ENCODE peak calls at places on chromosomes 1 and 21, in six cellular contexts. I, B, P, W, Z and R are unnamed samples.

GRCh38 chr1:164092603-164093353 is 466.2 kb upstream of the PBX1 start:
- DNase-seq in I (no peak), Z (peak; percentile 25), B (peak; percentile 4), P (no peak), W (no peak), R (peak; percentile 27)

GRCh38 chr1:20361805-20362381 is 71.2 kb downstream of the VWA5B1 start:
- DNase-seq in B (peak; percentile 57), P (no peak), Z (peak; percentile 75), I (no peak), W (peak; percentile 38), R (peak; percentile 58)

GRCh38 chr21:42513985-42514882 is 582 bp downstream of the SLC37A1 start:
- DNase-seq in P (no peak), I (peak; percentile 38), W (peak; percentile 70), B (no peak), Z (peak; percentile 26), R (peak; percentile 51)

GRCh38 chr1:170670751-170671628 is 7.1 kb downstream of the PRRX1 start:
- DNase-seq in P (no peak), I (no peak), B (peak; percentile 66), W (no peak), Z (peak; percentile 90), R (peak; percentile 78)

GRCh38 chr1:2073382-2074230 is 23.4 kb downstream of the PRKCZ start:
- DNase-seq in Z (peak; percentile 88), W (no peak), B (peak; percentile 39), I (no peak), P (no peak), R (peak; percentile 61)

GRCh38 chr1:155062702-155063411 is 683 bp upstream of the EFNA4 start:
- DNase-seq in W (peak; percentile 69), Z (peak; percentile 69), P (no peak), I (peak; percentile 56), B (peak; percentile 44), R (peak; percentile 80)

GRCh38 chr1:7585216-7585907 is 185.7 kb upstream of the VAMP3 start:
- DNase-seq in P (no peak), W (no peak), B (no peak), I (no peak), Z (no peak), R (no peak)

GRCh38 chr1:23837905-23838304 is 12.7 kb upstream of the HMGCL start:
- DNase-seq in Z (peak; percentile 10), P (no peak), I (no peak), W (peak; percentile 2), B (no peak), R (peak; percentile 5)

GRCh38 chr1:192171123-192171522 is 12.9 kb downstream of the RGS18 start:
- DNase-seq in W (no peak), B (no peak), I (no peak), Z (no peak), P (no peak), R (no peak)

GRCh38 chr21:31425158-31425557 is 81.1 kb upstream of the TIAM1 start:
- DNase-seq in B (no peak), P (no peak), Z (no peak), W (no peak), I (no peak), R (no peak)

GRCh38 chr1:233587196-233587595 is 26.7 kb upstream of the KCNK1 start:
- DNase-seq in B (no peak), Z (no peak), P (no peak), I (no peak), W (no peak), R (no peak)

GRCh38 chr21:45019076-45019886 is 55.1 kb upstream of the ADARB1 start:
- DNase-seq in P (no peak), I (no peak), B (no peak), W (no peak), Z (peak; percentile 77), R (no peak)

GRCh38 chr1:156858555-156858956 is 361 bp downstream of the INSRR start:
- DNase-seq in P (no peak), B (no peak), I (no peak), Z (no peak), W (peak; percentile 16), R (no peak)

GRCh38 chr1:156859523-156860112 is 701 bp upstream of the INSRR start:
- DNase-seq in Z (peak; percentile 55), W (peak; percentile 12), P (no peak), I (no peak), B (peak; percentile 10), R (peak; percentile 32)

GRCh38 chr1:156860639-156861423 is at the start of gene NTRK1:
- DNase-seq in B (peak; percentile 15), I (peak; percentile 54), W (peak; percentile 14), Z (peak; percentile 61), P (no peak), R (peak; percentile 55)

GRCh38 chr1:156858959-156859522 is at the start of gene INSRR:
- DNase-seq in P (no peak), B (no peak), Z (peak; percentile 32), I (no peak), W (peak; percentile 6), R (no peak)

DNA sequence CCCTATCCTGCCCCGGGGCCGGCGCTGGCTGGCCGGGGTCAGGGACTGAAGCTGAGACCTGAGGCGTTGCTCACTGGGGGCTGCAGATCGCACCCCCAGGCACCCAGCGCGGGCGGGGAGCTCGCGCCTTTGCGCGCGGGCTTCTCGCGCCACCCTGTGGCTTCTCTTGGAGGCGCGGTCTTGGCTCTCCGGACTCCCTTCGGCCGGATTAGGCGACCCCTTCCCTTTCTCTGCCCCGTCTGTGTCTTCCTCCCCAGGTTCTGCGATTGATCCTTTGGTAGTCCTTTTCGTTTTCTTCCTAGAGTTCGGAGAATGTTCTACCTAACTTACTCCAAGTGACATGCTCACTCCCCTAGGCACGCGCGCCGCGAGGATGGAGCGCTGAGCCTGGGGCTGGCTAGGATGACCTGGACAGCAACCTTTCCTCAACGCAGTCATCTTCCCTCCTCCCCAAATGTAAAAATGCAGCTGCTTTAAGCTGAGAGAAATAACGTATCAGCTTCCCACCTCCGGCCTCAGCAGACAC is 489 bp upstream of the NTRK1 start:
- DNase-seq in B (peak; percentile 39), W (peak; percentile 19), I (peak; percentile 50), P (no peak), Z (peak; percentile 77), R (peak; percentile 66)
- H3K27me3 ChIP-seq in B (peaks cover 74% of the 10 kb centered on the region), W (no peaks in the 10 kb centered on the region), I (peaks cover 13% of the 10 kb centered on the region), P (peaks cover 15% of the 10 kb centered on the region), Z (peaks cover 18% of the 10 kb centered on the region), R (peaks cover 51% of the 10 kb centered on the region)

GRCh38 chr1:3714284-3714741 is 37.9 kb upstream of the CCDC27 start:
- DNase-seq in W (no peak), I (no peak), P (no peak), Z (no peak), B (no peak), R (no peak)

GRCh38 chr1:3711780-3712451 is 40.3 kb upstream of the CCDC27 start:
- DNase-seq in I (no peak), Z (no peak), W (no peak), P (no peak), B (no peak), R (no peak)

GRCh38 chr1:3713840-3714239 is 38.4 kb upstream of the CCDC27 start:
- DNase-seq in Z (no peak), I (no peak), W (no peak), P (no peak), B (no peak), R (no peak)

GRCh38 chr1:3711381-3711779 is 40.9 kb upstream of the CCDC27 start:
- DNase-seq in I (no peak), B (no peak), Z (no peak), P (no peak), W (no peak), R (no peak)

DNA sequence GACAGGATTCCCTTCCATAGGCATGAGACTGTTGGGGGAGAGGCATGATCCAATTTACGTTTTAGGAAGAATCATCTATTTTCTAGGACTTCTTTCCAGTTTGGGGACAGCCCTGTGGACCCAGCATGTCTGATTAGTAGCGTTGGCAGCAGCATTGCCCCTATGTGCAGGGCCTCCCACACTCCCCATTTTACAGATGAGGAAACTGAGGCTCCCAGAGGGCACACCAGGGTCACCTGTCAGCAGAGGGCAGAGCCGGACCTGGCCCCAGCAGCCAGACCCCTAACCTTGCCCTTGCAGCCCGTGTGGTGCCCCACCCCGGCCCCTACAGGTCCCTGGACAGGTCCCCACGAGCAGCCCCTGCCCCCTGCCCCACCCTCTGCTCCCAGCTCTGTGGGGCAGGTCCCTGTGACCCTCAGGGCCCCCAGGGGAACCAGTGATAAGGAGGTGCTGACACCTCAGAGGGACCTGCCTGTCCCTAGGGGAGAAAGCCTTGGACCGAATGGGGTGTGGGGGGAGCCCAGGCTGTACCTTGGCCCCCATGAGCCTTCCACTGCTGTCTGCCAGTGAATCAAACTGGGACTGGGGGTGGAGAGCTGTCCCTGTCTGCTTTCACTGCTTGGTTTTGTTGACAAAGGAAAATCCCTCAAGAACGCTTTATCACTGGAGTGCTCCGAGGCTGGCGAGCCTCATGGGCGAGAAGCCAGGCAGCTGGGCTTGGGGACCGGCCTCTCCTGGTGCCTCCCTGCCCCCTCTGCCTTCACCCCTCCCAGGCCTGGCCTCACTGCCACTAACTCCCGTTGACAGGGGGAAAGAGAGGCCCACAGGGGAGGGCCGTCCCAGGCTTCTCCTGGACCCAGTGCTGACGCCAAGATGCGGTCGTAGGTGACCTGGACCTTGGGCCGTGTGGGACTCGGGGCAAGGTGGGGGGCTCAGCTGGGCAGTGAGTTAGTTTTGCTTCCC is 39.4 kb upstream of the CCDC27 start:
- DNase-seq in P (no peak), B (no peak), I (no peak), Z (no peak), W (no peak), R (peak; percentile 5)
- H3K27me3 ChIP-seq in P (peaks cover 4% of the 10 kb centered on the region), B (no peaks in the 10 kb centered on the region), I (no peaks in the 10 kb centered on the region), Z (peaks cover 48% of the 10 kb centered on the region), W (no peaks in the 10 kb centered on the region), R (peaks cover 9% of the 10 kb centered on the region)

DNA sequence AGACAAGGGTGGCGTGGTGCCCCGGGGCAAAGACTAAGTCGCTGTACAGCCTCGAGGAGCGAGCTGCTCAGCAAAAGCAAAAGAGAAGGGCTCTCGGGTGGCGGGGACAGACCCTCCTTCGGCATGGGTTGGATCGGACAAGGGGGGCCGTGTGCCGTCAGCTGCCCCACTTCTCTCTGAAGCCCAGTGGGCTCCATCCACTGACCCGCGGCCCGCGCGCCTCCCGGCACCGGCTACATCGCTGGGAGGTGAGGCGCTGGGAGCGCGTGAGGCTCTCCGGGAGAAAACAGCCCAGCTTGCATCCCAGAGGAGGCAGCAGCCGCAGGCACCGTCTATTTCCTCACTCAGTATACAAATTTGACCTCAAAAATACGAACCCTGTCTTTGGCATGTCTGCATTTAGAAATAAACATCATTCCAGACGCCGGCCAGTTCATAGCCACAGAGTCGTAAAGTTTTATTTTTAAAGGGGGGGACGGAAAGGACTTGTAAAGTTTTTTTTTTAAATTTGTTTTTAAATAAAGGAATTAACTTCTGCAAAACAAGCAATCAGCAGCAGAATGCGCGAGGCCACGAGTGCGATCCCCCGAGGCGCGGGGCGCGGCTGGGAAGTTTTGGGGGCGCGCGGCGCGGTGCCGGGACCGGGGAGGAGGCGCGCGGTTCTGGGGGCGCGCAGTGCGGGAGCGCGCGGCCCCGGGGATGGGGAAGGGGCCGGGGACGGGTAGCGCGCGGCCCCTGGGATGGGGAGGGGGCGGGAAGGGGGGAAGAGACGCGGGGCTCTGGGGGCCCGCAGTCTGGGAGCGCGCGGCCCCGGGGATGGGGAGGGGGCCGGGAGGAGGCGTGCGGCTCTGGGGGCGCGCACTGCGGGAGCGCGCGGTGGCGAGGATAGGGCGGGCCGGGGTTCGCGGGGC is 637 bp upstream of the GPR137B start:
- DNase-seq in P (no peak), W (peak; percentile 19), B (peak; percentile 67), Z (peak; percentile 80), I (no peak), R (peak; percentile 61)
- H3K27me3 ChIP-seq in P (no peaks in the 10 kb centered on the region), W (no peaks in the 10 kb centered on the region), B (peaks cover 15% of the 10 kb centered on the region), Z (peaks cover 27% of the 10 kb centered on the region), I (peaks cover 10% of the 10 kb centered on the region), R (peaks cover 89% of the 10 kb centered on the region)

DNA sequence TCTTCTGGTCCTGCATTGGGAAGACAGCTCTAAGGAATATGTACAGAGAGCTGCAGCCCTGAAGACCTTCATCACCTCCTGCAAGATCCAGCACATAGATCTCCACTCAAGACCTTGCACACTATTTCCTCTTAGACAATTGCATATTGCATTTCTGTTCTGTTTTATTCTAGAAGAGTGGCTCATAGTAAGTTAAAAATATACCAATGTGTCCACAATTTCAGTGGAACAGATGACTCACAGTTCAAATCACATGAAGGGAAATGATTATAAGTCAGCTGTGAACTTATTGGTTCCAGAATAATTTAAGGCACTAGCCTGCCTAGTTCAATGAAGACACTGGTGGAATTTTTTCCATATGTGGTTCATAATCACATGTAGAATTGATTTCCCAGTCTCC is 10.0 kb upstream of the AK5 start:
- DNase-seq in Z (peak; percentile 73), I (no peak), W (no peak), P (no peak), B (peak; percentile 74), R (no peak)
- H3K27me3 ChIP-seq in Z (no peaks in the 10 kb centered on the region), I (peaks cover 7% of the 10 kb centered on the region), W (no peaks in the 10 kb centered on the region), P (no peaks in the 10 kb centered on the region), B (no peaks in the 10 kb centered on the region), R (no peaks in the 10 kb centered on the region)